ENCODE peak calls at places on chromosomes 1 and 21, in five cellular contexts. I is NCI-H1092; Z is GDM1; G is activated CD4-positive, alpha-beta T cell treated with anti-CD3 and anti-CD28 coated beads, Interleukin-2, amount 10 ng/mL, durations not matched to agents 7 days and 5 days; F is endothelial cell. B is an unnamed sample.

GRCh38 chr1:119771016-119771415 is 2.3 kb upstream of the HMGCS2 start:
- DNase-seq in I (no peak), G (no peak), Z (no peak), F (peak), B (no peak)

GRCh38 chr1:198556969-198557368 is 16.5 kb upstream of the ATP6V1G3 start:
- DNase-seq in G (peak), F (no peak), I (no peak), Z (peak), B (no peak)

GRCh38 chr1:197736689-197737088 is 38.6 kb downstream of the DENND1B start:
- DNase-seq in Z (no peak), I (no peak), G (no peak), F (no peak), B (no peak)

GRCh38 chr1:8165595-8166360 is 139.7 kb upstream of the ERRFI1 start:
- DNase-seq in Z (no peak), G (no peak), F (no peak), I (no peak), B (no peak)

GRCh38 chr21:46057111-46057709 is 40.7 kb upstream of the COL6A2 start:
- DNase-seq in Z (no peak), I (no peak), G (no peak), F (no peak), B (no peak)

GRCh38 chr1:11365744-11366387 is 92.9 kb downstream of the UBIAD1 start:
- DNase-seq in I (no peak), G (no peak), F (no peak), Z (no peak), B (no peak)

GRCh38 chr1:187001198-187001904 is 172.6 kb downstream of the PLA2G4A start:
- DNase-seq in I (no peak), F (no peak), G (no peak), Z (no peak), B (no peak)

GRCh38 chr1:12525311-12526181 is 92.5 kb downstream of the DHRS3 start:
- DNase-seq in I (no peak), F (no peak), G (no peak), Z (no peak), B (no peak)

GRCh38 chr1:162310337-162310736 is 66.3 kb downstream of the SPATA46 start:
- DNase-seq in Z (no peak), G (no peak), F (no peak), I (no peak), B (no peak)

GRCh38 chr1:92085727-92086126 is 5.6 kb downstream of the BTBD8 start:
- DNase-seq in F (no peak), G (no peak), Z (no peak), I (no peak), B (no peak)

GRCh38 chr1:55363261-55363660 is 148.1 kb upstream of the USP24 start:
- DNase-seq in Z (no peak), I (no peak), G (no peak), F (no peak), B (no peak)

GRCh38 chr1:18632711-18633427 is 2.2 kb downstream of the PAX7 start:
- DNase-seq in Z (no peak), G (no peak), I (peak), F (peak), B (no peak)

GRCh38 chr1:66564250-66564649 is 30.3 kb downstream of the SGIP1 start:
- DNase-seq in G (no peak), Z (no peak), F (no peak), I (no peak), B (no peak)

GRCh38 chr1:42172394-42173133 is 8.0 kb upstream of the GUCA2A start:
- DNase-seq in I (no peak), F (no peak), G (no peak), Z (no peak), B (no peak)

GRCh38 chr1:116847688-116848531 is 61.8 kb upstream of the PTGFRN start:
- DNase-seq in I (no peak), Z (no peak), G (peak), F (no peak), B (no peak)

GRCh38 chr1:10544239-10544638 is 69.5 kb downstream of the PEX14 start:
- DNase-seq in F (no peak), I (no peak), G (peak), Z (no peak), B (no peak)

GRCh38 chr1:60920561-60920960 is 161.8 kb upstream of the NFIA start:
- DNase-seq in I (no peak), Z (no peak), F (no peak), G (no peak), B (no peak)

GRCh38 chr1:18635833-18636671 is 5.4 kb downstream of the PAX7 start:
- DNase-seq in G (no peak), I (no peak), F (peak), Z (no peak), B (no peak)

GRCh38 chr1:163730366-163730765 is 408.6 kb downstream of the NUF2 start:
- DNase-seq in I (peak), Z (no peak), G (no peak), F (no peak), B (no peak)

GRCh38 chr1:63873751-63874150 is 99.9 kb downstream of the ROR1 start:
- DNase-seq in F (no peak), Z (no peak), I (no peak), G (no peak), B (no peak)

GRCh38 chr1:78649628-78650027 is at the start of gene IFI44:
- DNase-seq in F (no peak), I (no peak), G (peak), Z (peak), B (peak)

B was measured in D341Med.